ENCODE peak calls at places on chromosomes 6 and 20, in eight cellular contexts. K is spleen, R is ovary, T is GM12878, Z is uterus, F is NB4, P is A549, X is esophagus squamous epithelium. O is an unnamed sample.
A peak's percentile ranks its signal among the peaks of the same experiment; 100 is the strongest.

GRCh38 chr6:45816674-45817297 is 198.9 kb downstream of the CLIC5 start:
- DNase-seq in K (no peak), R (no peak), T (no peak), Z (no peak), F (no peak), P (no peak), X (no peak), O (no peak)

GRCh38 chr20:22863881-22864280 is 171.2 kb upstream of the SSTR4 start:
- DNase-seq in K (no peak), R (no peak), T (no peak), Z (no peak), F (no peak), P (no peak), X (no peak), O (no peak)

GRCh38 chr20:24468401-24469115 is 871 bp upstream of the SYNDIG1 start:
- DNase-seq in K (no peak), R (no peak), T (no peak), Z (no peak), F (no peak), P (no peak), X (no peak), O (no peak)

GRCh38 chr6:11389977-11390376 is 147.6 kb upstream of the TMEM170B start:
- DNase-seq in K (no peak), R (no peak), T (no peak), Z (peak; percentile 54), F (no peak), P (no peak), X (no peak), O (no peak)

GRCh38 chr6:90403489-90404381 is 107.1 kb upstream of the BACH2 start:
- DNase-seq in K (no peak), R (peak; percentile 53), T (no peak), Z (peak; percentile 30), F (peak; percentile 94), P (no peak), X (no peak), O (no peak)

GRCh38 chr6:156686429-156686939 is 90.7 kb upstream of the ARID1B start:
- DNase-seq in K (no peak), R (no peak), T (no peak), Z (no peak), F (peak; percentile 50), P (peak; percentile 50), X (no peak), O (no peak)

GRCh38 chr20:54643761-54644160 is 168.4 kb downstream of the DOK5 start:
- DNase-seq in K (no peak), R (no peak), T (no peak), Z (no peak), F (no peak), P (no peak), X (no peak), O (no peak)

GRCh38 chr20:10673176-10673830 is 496 bp downstream of the JAG1 start:
- DNase-seq in K (peak; percentile 87), R (peak; percentile 48), T (no peak), Z (peak; percentile 40), F (peak; percentile 61), P (no peak), X (no peak), O (no peak)

DNA sequence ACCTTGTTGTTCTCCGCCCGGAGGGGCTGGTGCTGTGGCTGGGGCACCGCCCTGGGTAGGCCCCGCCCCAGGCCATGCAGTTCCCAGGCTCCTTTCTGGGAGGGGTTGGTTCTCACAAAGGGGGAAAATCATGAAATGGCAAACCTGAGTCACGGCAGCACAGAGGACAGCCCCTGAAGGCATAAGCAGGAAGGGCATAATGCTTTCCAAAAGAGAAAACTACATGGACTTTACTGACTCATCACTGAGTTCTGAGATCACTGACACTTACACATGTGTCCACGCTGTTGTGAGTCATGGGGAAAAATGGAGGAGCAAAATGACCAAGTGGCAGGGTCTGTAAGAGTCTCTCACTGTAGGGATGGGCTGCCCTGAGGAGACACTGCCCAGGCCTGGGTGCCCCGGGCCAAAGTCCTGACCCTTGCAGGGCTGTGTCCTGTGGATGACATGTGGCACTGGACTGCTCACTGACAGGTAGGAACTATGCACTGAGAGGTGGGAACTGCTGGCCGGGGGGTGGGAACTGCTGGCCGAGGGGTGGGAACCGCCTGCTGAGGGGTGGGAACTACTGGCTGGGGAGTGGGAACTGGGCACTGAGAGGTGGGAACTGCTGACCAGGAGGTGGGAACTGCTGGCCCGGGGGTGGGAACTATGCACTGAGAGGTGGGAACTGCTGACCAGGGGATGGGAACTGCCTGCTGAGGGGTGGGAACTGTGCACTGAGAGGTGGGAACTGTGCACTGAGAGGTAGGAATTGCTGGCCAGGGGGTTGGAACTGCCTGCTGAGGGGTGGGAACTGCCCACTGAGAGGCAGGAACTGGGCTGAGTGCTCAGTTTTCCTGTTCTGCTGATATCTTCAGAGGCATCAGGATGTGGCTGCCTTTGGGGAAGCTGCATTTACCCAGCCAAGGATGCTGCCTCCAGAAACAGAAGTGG is 90.4 kb downstream of the THBS2 start:
- DNase-seq in K (no peak), R (no peak), T (no peak), Z (no peak), F (peak; percentile 70), P (peak; percentile 73), X (no peak), O (no peak)
- TF ChIP-seq POLR2A in K (no peak), R (no peak), T (no peak), Z (no peak), F (no peak), P (no peak), X (no peak), O (no peak)

GRCh38 chr6:85610182-85610895 is 16.7 kb upstream of the SNX14 start:
- DNase-seq in K (no peak), R (no peak), T (no peak), Z (no peak), F (no peak), P (no peak), X (no peak), O (no peak)
- TF ChIP-seq POLR2A in K (no peak), R (no peak), T (no peak), Z (no peak), F (no peak), P (no peak), X (no peak), O (no peak)

GRCh38 chr6:34890526-34890910 is 1.5 kb downstream of the ANKS1A start:
- DNase-seq in K (no peak), R (no peak), T (no peak), Z (no peak), F (peak; percentile 43), P (no peak), X (no peak), O (no peak)

GRCh38 chr6:34888874-34889555 is at the start of gene ANKS1A:
- DNase-seq in K (peak; percentile 96), R (peak; percentile 89), T (peak; percentile 31), Z (peak; percentile 79), F (peak; percentile 83), P (peak; percentile 60), X (peak; percentile 8), O (peak; percentile 63)

GRCh38 chr6:34888441-34888820 is 589 bp upstream of the TAF11 start:
- DNase-seq in K (no peak), R (no peak), T (no peak), Z (no peak), F (no peak), P (no peak), X (no peak), O (no peak)

GRCh38 chr6:34884996-34885395 is 2.8 kb downstream of the TAF11 start:
- DNase-seq in K (no peak), R (no peak), T (no peak), Z (no peak), F (no peak), P (no peak), X (no peak), O (no peak)

GRCh38 chr6:34887753-34888440 is at the start of gene TAF11:
- DNase-seq in K (peak; percentile 97), R (peak; percentile 92), T (peak; percentile 61), Z (peak; percentile 95), F (peak; percentile 96), P (peak; percentile 79), X (peak; percentile 68), O (peak; percentile 69)
- TF ChIP-seq POLR2A in K (peak; percentile 39), R (peak; percentile 83), T (peak; percentile 97), Z (peak; percentile 79), F (peak; percentile 93), P (peak; percentile 84), X (peak; percentile 64), O (peak; percentile 95)

DNA sequence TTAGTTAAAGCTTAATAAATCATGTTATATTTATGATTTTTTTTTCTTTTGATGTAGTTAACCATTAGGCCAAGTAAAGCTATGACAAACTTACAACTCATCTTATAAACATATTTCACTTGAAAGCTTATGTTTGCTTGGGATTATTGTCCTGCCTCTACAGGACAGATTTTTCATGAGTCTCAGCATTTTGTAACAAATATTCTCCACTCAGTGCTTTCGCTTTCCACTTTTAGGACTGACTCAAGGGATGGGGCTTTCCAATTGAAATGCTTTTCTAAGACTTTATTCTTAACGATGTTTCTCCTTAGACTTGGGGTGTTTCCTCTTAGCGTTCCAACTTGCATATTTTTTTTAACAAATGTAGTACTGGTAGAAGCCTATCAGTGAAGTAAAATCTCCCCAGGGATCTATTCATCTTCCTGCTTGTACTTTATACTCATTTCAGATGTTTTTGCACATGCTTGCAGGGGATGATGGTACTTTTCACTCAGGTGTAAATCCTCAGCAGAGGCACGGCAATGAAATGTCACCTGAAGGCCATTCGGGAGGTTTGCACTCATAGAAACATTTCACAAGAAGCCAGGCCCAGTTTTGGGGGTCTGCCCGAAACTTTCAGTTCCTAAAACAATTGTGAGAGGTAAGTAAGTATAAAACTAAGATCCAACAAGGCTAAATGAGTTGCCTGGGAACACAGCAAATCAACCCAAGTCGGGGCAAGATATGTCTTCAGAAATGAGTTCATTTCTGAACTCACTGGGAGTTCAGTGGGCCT is 298.1 kb upstream of the FOXQ1 start:
- DNase-seq in K (no peak), R (no peak), T (peak; percentile 34), Z (no peak), F (no peak), P (no peak), X (no peak), O (no peak)
- TF ChIP-seq POLR2A in K (no peak), R (no peak), T (no peak), Z (no peak), F (no peak), P (no peak), X (no peak), O (peak; percentile 82)

GRCh38 chr20:57389695-57390603 is 1.2 kb upstream of the RBM38 start:
- DNase-seq in K (peak; percentile 90), R (peak; percentile 80), T (no peak), Z (no peak), F (peak; percentile 40), P (no peak), X (no peak), O (no peak)
- TF ChIP-seq POLR2A in K (no peak), R (no peak), T (peak; percentile 74), Z (no peak), F (no peak), P (no peak), X (no peak), O (peak; percentile 46)